ENCODE peak calls at places on chromosomes 2 and 18, in five cellular contexts. O, G, Q, X and C are unnamed samples.

GRCh38 chr18:73407506-73407905 is 539.7 kb upstream of the NETO1 start:
- DNase-seq in O (no peak), G (no peak), Q (no peak), X (no peak), C (no peak)

GRCh38 chr18:35950628-35950982 is 21.9 kb upstream of the RMP24 start:
- DNase-seq in O (no peak), G (no peak), Q (no peak), X (no peak), C (no peak)

GRCh38 chr2:168635065-168635577 is 167.3 kb upstream of the NOSTRIN start:
- DNase-seq in O (no peak), G (no peak), Q (peak; percentile 63), X (no peak), C (no peak)

GRCh38 chr2:166158546-166158945 is 30.7 kb upstream of the SCN1A start:
- DNase-seq in O (no peak), G (no peak), Q (no peak), X (no peak), C (no peak)

GRCh38 chr2:68698567-68699377 is 35.8 kb upstream of the ARHGAP25 start:
- DNase-seq in O (no peak), G (no peak), Q (no peak), X (no peak), C (no peak)

GRCh38 chr18:36127866-36128845 is 984 bp downstream of the SLC39A6 start:
- DNase-seq in O (no peak), G (peak; percentile 4), Q (peak; percentile 63), X (no peak), C (no peak)

GRCh38 chr18:8045160-8045885 is 478.2 kb downstream of the PTPRM start:
- DNase-seq in O (no peak), G (no peak), Q (no peak), X (no peak), C (no peak)

GRCh38 chr2:180056367-180057118 is 49.4 kb upstream of the CWC22 start:
- DNase-seq in O (no peak), G (no peak), Q (no peak), X (no peak), C (no peak)

GRCh38 chr2:66443183-66443976 is 8.5 kb downstream of the MEIS1 start:
- DNase-seq in O (no peak), G (no peak), Q (no peak), X (no peak), C (no peak)

GRCh38 chr2:67858886-67859285 is 203.9 kb downstream of the C1D start:
- DNase-seq in O (no peak), G (no peak), Q (no peak), X (no peak), C (no peak)

GRCh38 chr2:207258191-207258991 is 92.6 kb upstream of the KLF7 start:
- DNase-seq in O (no peak), G (peak; percentile 86), Q (no peak), X (no peak), C (no peak)